ENCODE peak calls at places on chromosomes 3 and 15, in four cellular contexts. A, C, J and S are unnamed samples.

GRCh38 chr3:194779729-194780224 is 94.1 kb downstream of the FAM43A start:
- DNase-seq in C (no peak), A (no peak), J (no peak), S (no peak)

GRCh38 chr3:188229726-188230125 is 75.8 kb downstream of the LPP start:
- DNase-seq in C (no peak), A (no peak), J (no peak), S (no peak)

GRCh38 chr3:133928136-133928893 is 32.6 kb upstream of the RAB6B start:
- DNase-seq in C (no peak), A (no peak), J (no peak), S (no peak)

GRCh38 chr3:141618511-141618910 is 119.6 kb upstream of the RNF7 start:
- DNase-seq in A (no peak), J (no peak), C (no peak), S (no peak)

GRCh38 chr3:71419369-71419768 is 164.2 kb downstream of the FOXP1 start:
- DNase-seq in A (no peak), C (no peak), J (no peak), S (no peak)

GRCh38 chr3:72489916-72490315 is 358.3 kb downstream of the SHQ1 start:
- DNase-seq in C (no peak), A (no peak), J (no peak), S (no peak)

GRCh38 chr3:173761161-173761560 is 363.6 kb downstream of the NLGN1 start:
- DNase-seq in C (no peak), A (no peak), J (no peak), S (no peak)

GRCh38 chr15:27743638-27744037 is 355.5 kb downstream of the OCA2 start:
- DNase-seq in A (peak), J (no peak), C (no peak), S (no peak)

GRCh38 chr3:141336672-141337522 is 31.4 kb upstream of the ZBTB38 start:
- DNase-seq in A (no peak), C (peak), J (no peak), S (no peak)

GRCh38 chr3:172125053-172125452 is 85.7 kb downstream of the FNDC3B start:
- DNase-seq in A (no peak), C (no peak), J (no peak), S (no peak)

GRCh38 chr3:42273351-42273750 is 7.4 kb upstream of the CCK start:
- DNase-seq in C (no peak), J (no peak), A (peak), S (no peak)

GRCh38 chr15:65979316-65979715 is 110.0 kb downstream of the RAB11A start:
- DNase-seq in C (peak), J (no peak), A (no peak), S (no peak)

GRCh38 chr3:123478314-123478713 is 29.4 kb upstream of the ADCY5 start:
- DNase-seq in J (no peak), A (no peak), C (no peak), S (no peak)

GRCh38 chr3:88003115-88003755 is 55.6 kb downstream of the CGGBP1 start:
- DNase-seq in J (no peak), C (peak), A (no peak), S (no peak)

GRCh38 chr3:3772920-3773319 is 26.3 kb upstream of the LRRN1 start:
- DNase-seq in A (no peak), C (no peak), J (no peak), S (no peak)

GRCh38 chr15:50181983-50182232 is at the start of gene SLC27A2:
- DNase-seq in J (no peak), A (no peak), C (peak), S (peak)

GRCh38 chr3:4856986-4857385 is 122.3 kb upstream of the BHLHE40 start:
- DNase-seq in A (no peak), C (no peak), J (no peak), S (no peak)

GRCh38 chr15:78077053-78077859 is at the start of gene TBC1D2B:
- DNase-seq in C (peak), J (peak), A (no peak), S (peak)

GRCh38 chr3:134647902-134648760 is 2.7 kb downstream of the KY start:
- DNase-seq in C (no peak), J (no peak), A (peak), S (no peak)

GRCh38 chr3:107971181-107971580 is 119.7 kb downstream of the CD47 start:
- DNase-seq in J (no peak), C (no peak), A (no peak), S (no peak)

GRCh38 chr15:23866832-23867231 is 179.7 kb upstream of the NDN start:
- DNase-seq in A (no peak), C (no peak), J (no peak), S (no peak)

GRCh38 chr3:58383904-58384303 is 49.7 kb downstream of the PDHB start:
- DNase-seq in A (no peak), J (no peak), C (peak), S (no peak)

GRCh38 chr15:27512281-27513001 is 541.5 kb downstream of the GABRG3 start:
- DNase-seq in C (no peak), A (no peak), J (no peak), S (no peak)

GRCh38 chr3:50287262-50287661 is 5.0 kb downstream of the IFRD2 start:
- DNase-seq in C (no peak), A (no peak), J (no peak), S (no peak)

GRCh38 chr3:195896361-195897080 is 11.8 kb downstream of the TNK2 start:
- DNase-seq in C (peak), J (no peak), A (no peak), S (no peak)

GRCh38 chr15:73991260-73991659 is 835 bp downstream of the STOML1 start:
- DNase-seq in A (no peak), J (no peak), C (no peak), S (no peak)

GRCh38 chr3:125647318-125648014 is 52.2 kb upstream of the OSBPL11 start:
- DNase-seq in C (no peak), A (no peak), J (no peak), S (no peak)

GRCh38 chr3:67381667-67382272 is 272.6 kb downstream of the SUCLG2 start:
- DNase-seq in A (no peak), J (no peak), C (peak), S (no peak)

GRCh38 chr3:36401056-36401455 is 20.8 kb downstream of the STAC start:
- DNase-seq in C (no peak), A (no peak), J (no peak), S (no peak)

GRCh38 chr15:93706476-93706875 is 524.9 kb upstream of the MCTP2 start:
- DNase-seq in A (no peak), J (no peak), C (no peak), S (no peak)

GRCh38 chr15:52499506-52499905 is 29.2 kb downstream of the MYO5A start:
- DNase-seq in J (no peak), A (no peak), C (no peak), S (no peak)